ENCODE peak calls at places on chromosomes 11 and 22, in nine cellular contexts. G is upper lobe of right lung, D is cardiac muscle cell, B is PC-3, S is pancreas, C is ovary, P is vagina, O is left lung, T is IMR-90. Z is an unnamed sample. For H3K36me3 and H3K27me3, the result is how much of the 10 kb centered on the place peaks cover.

GRCh38 chr11:119361056-119361787 is 14.7 kb upstream of the MFRP start:
- DNase-seq in G (peak), D (peak), B (peak), S (peak), C (peak), P (no peak), O (no peak), T (peak), Z (peak)

GRCh38 chr11:35781342-35782171 is 119.0 kb downstream of the TRIM44 start:
- DNase-seq in G (no peak), D (no peak), B (peak), S (no peak), C (no peak), P (no peak), O (no peak), T (peak), Z (no peak)

GRCh38 chr11:64900263-64900678 is 16.7 kb downstream of the ATG2A start:
- DNase-seq in G (no peak), D (no peak), B (peak), S (no peak), C (no peak), P (no peak), O (no peak), T (peak), Z (no peak)

GRCh38 chr22:45181766-45182165 is 18.0 kb downstream of the NUP50 start:
- DNase-seq in G (no peak), D (no peak), B (no peak), S (no peak), C (no peak), P (no peak), O (no peak), T (no peak), Z (no peak)

GRCh38 chr11:37952035-37952434 is 1354.0 kb upstream of the RAG2 start:
- DNase-seq in G (no peak), D (no peak), B (no peak), S (no peak), C (no peak), P (no peak), O (no peak), T (no peak), Z (no peak)

GRCh38 chr11:45456686-45457085 is 170.5 kb upstream of the SYT13 start:
- DNase-seq in G (no peak), D (no peak), B (no peak), S (no peak), C (no peak), P (no peak), O (no peak), T (no peak), Z (no peak)

GRCh38 chr11:9002920-9003572 is 755 bp downstream of the NRIP3 start:
- DNase-seq in G (no peak), D (no peak), B (no peak), S (no peak), C (no peak), P (no peak), O (no peak), T (no peak), Z (no peak)

GRCh38 chr11:74783241-74783871 is 34.7 kb downstream of the RNF169 start:
- DNase-seq in G (no peak), D (no peak), B (peak), S (no peak), C (no peak), P (no peak), O (no peak), T (peak), Z (peak)

GRCh38 chr11:65551572-65552398 is 6.4 kb downstream of the LTBP3 start:
- DNase-seq in G (peak), D (peak), B (peak), S (peak), C (peak), P (no peak), O (peak), T (peak), Z (peak)

GRCh38 chr11:119000906-119001305 is 3.0 kb downstream of the CENATAC start:
- DNase-seq in G (no peak), D (no peak), B (peak), S (no peak), C (no peak), P (no peak), O (no peak), T (peak), Z (no peak)

GRCh38 chr11:126079640-126080205 is 17.1 kb upstream of the CDON start:
- DNase-seq in G (no peak), D (no peak), B (peak), S (no peak), C (no peak), P (no peak), O (no peak), T (no peak), Z (no peak)

GRCh38 chr11:55826919-55827318 is at the start of gene OR5L2:
- DNase-seq in G (no peak), D (no peak), B (no peak), S (no peak), C (no peak), P (no peak), O (no peak), T (no peak), Z (no peak)

GRCh38 chr11:117097567-117098268 is 510 bp downstream of the SIK3 start:
- DNase-seq in G (peak), D (peak), B (peak), S (peak), C (peak), P (no peak), O (peak), T (no peak), Z (peak)

GRCh38 chr11:454801-455565 is 4.9 kb downstream of the PTDSS2 start:
- DNase-seq in G (no peak), D (no peak), B (no peak), S (no peak), C (no peak), P (no peak), O (peak), T (no peak), Z (no peak)

GRCh38 chr11:456533-456932 is 6.5 kb downstream of the PTDSS2 start:
- DNase-seq in G (no peak), D (no peak), B (no peak), S (no peak), C (no peak), P (no peak), O (peak), T (no peak), Z (no peak)

GRCh38 chr11:459511-460220 is 9.6 kb downstream of the PTDSS2 start:
- DNase-seq in G (no peak), D (no peak), B (no peak), S (no peak), C (no peak), P (no peak), O (peak), T (no peak), Z (no peak)

GRCh38 chr11:455566-456147 is 5.6 kb downstream of the PTDSS2 start:
- DNase-seq in G (no peak), D (no peak), B (no peak), S (no peak), C (no peak), P (no peak), O (peak), T (no peak), Z (no peak)

GRCh38 chr11:457071-457760 is 7.1 kb downstream of the PTDSS2 start:
- DNase-seq in G (no peak), D (no peak), B (no peak), S (no peak), C (no peak), P (no peak), O (peak), T (no peak), Z (no peak)
- H3K36me3 ChIP-seq in G (under half), D (under half), B (under half), S (under half), C (under half), P (under half), O (half or more), T (under half), Z (under half)

GRCh38 chr11:124745270-124745834 is 5.6 kb downstream of the NRGN start:
- DNase-seq in G (no peak), D (no peak), B (no peak), S (no peak), C (no peak), P (no peak), O (peak), T (no peak), Z (no peak)
- H3K27me3 ChIP-seq in G (under half), D (half or more), B (under half), S (under half), C (under half), P (under half), O (under half), T (under half), Z (under half)

GRCh38 chr22:27746918-27747317 is 54.6 kb downstream of the MN1 start:
- DNase-seq in G (no peak), D (no peak), B (no peak), S (no peak), C (no peak), P (no peak), O (no peak), T (no peak), Z (no peak)
- TF ChIP-seq CTCF in G (no peak), D (no peak), B (no peak), S (no peak), C (no peak), P (no peak), O (no peak), T (no peak), Z (no peak)

GRCh38 chr11:122126024-122126678 is 10.1 kb upstream of the BLID start:
- DNase-seq in G (no peak), D (no peak), B (no peak), S (no peak), C (no peak), P (no peak), O (no peak), T (no peak), Z (no peak)
- H3K36me3 ChIP-seq in G (under half), D (under half), B (half or more), S (under half), C (under half), P (under half), O (under half), T (under half), Z (under half)